ENCODE peak calls at places on chromosomes 1 and 21, in nine cellular contexts. G is HCT116, N is GM12865, O is progenitor cell of endocrine pancreas, I is bronchial epithelial cell, B is astrocyte of the spinal cord, W is ovary, E is fibroblast of villous mesenchyme, S is lower leg skin. Z is an unnamed sample.
A peak's percentile ranks its signal among the peaks of the same experiment; 100 is the strongest.

GRCh38 chr1:11929849-11930248 is 3.6 kb upstream of the KIAA2013 start:
- DNase-seq in E (peak; percentile 74), S (peak; percentile 96), W (peak; percentile 86), G (no peak), B (peak; percentile 61), O (no peak), N (peak; percentile 52), I (peak; percentile 44), Z (no peak)

GRCh38 chr1:10704383-10704882 is 92.0 kb downstream of the CASZ1 start:
- DNase-seq in N (no peak), G (no peak), S (no peak), O (peak; percentile 68), W (no peak), I (no peak), B (no peak), E (no peak), Z (peak; percentile 32)

GRCh38 chr1:227343727-227344551 is 25.6 kb upstream of the CDC42BPA start:
- DNase-seq in O (no peak), S (no peak), N (no peak), G (no peak), B (peak; percentile 77), E (peak; percentile 92), W (no peak), I (peak; percentile 97), Z (no peak)

GRCh38 chr1:39671793-39672550 is at the start of gene NT5C1A:
- DNase-seq in I (no peak), E (no peak), N (peak; percentile 45), O (no peak), W (peak; percentile 35), S (no peak), B (no peak), G (no peak), Z (peak; percentile 24)

GRCh38 chr1:181318858-181319235 is 164.5 kb upstream of the CACNA1E start:
- DNase-seq in B (no peak), N (no peak), E (no peak), S (no peak), O (no peak), G (no peak), W (no peak), I (peak; percentile 81), Z (no peak)

GRCh38 chr1:4638347-4638734 is 16.1 kb upstream of the AJAP1 start:
- DNase-seq in B (no peak), O (no peak), E (no peak), G (no peak), I (no peak), N (no peak), W (no peak), S (no peak), Z (no peak)

GRCh38 chr1:230403442-230403841 is 22.7 kb downstream of the PGBD5 start:
- DNase-seq in B (no peak), G (no peak), O (no peak), S (peak; percentile 67), I (no peak), N (no peak), E (no peak), W (no peak), Z (no peak)

GRCh38 chr1:10074059-10074854 is 41.5 kb downstream of the UBE4B start:
- DNase-seq in G (no peak), O (no peak), I (peak; percentile 94), W (no peak), N (peak; percentile 64), S (peak; percentile 18), E (peak; percentile 93), B (peak; percentile 96), Z (no peak)

GRCh38 chr1:195733408-195733807 is 874.8 kb downstream of the KCNT2 start:
- DNase-seq in W (no peak), G (no peak), O (no peak), B (no peak), N (no peak), I (no peak), S (no peak), E (no peak), Z (no peak)

GRCh38 chr1:3891329-3891867 is 8.7 kb downstream of the C1orf174 start:
- DNase-seq in B (no peak), I (no peak), N (no peak), G (no peak), W (no peak), S (no peak), E (no peak), O (no peak), Z (no peak)

GRCh38 chr1:213996320-213997022 is 8.7 kb downstream of the PROX1 start:
- DNase-seq in E (no peak), W (peak; percentile 69), S (no peak), N (no peak), G (no peak), O (no peak), I (no peak), B (no peak), Z (no peak)

GRCh38 chr1:226370144-226370923 is 37.6 kb downstream of the PARP1 start:
- DNase-seq in G (no peak), B (no peak), N (peak; percentile 61), E (no peak), S (peak; percentile 68), O (no peak), I (no peak), W (no peak), Z (no peak)

GRCh38 chr1:207321045-207321789 is at the start of gene CD55:
- DNase-seq in W (peak; percentile 93), G (peak; percentile 99), S (peak; percentile 99), I (peak; percentile 99), N (peak; percentile 99), E (peak; percentile 98), B (peak; percentile 97), O (peak; percentile 73), Z (peak; percentile 72)

GRCh38 chr1:1175221-1176062 is 1.8 kb downstream of the TTLL10 start:
- DNase-seq in I (no peak), N (no peak), B (no peak), E (no peak), S (no peak), W (peak; percentile 5), O (no peak), G (no peak), Z (peak; percentile 4)

GRCh38 chr1:206685749-206686485 is 1.2 kb downstream of the MAPKAPK2 start:
- DNase-seq in W (peak; percentile 65), S (peak; percentile 91), O (peak; percentile 41), I (peak; percentile 83), G (peak; percentile 24), E (peak; percentile 83), N (peak; percentile 51), B (peak; percentile 79), Z (peak; percentile 56)

GRCh38 chr1:182707116-182707515 is 22.7 kb upstream of the RGS8 start:
- DNase-seq in W (peak; percentile 60), E (no peak), G (no peak), I (no peak), O (no peak), S (no peak), B (peak; percentile 45), N (no peak), Z (no peak)

GRCh38 chr1:84749427-84749826 is 59.2 kb upstream of the SSX2IP start:
- DNase-seq in I (peak; percentile 82), E (no peak), N (no peak), B (no peak), W (no peak), S (no peak), O (no peak), G (no peak), Z (no peak)

GRCh38 chr1:119910617-119911016 is 14.3 kb upstream of the ADAM30 start:
- DNase-seq in W (no peak), O (no peak), G (no peak), B (no peak), S (no peak), E (no peak), I (no peak), N (no peak), Z (no peak)

GRCh38 chr21:31180256-31181088 is 142.2 kb upstream of the KRTAP19-8 start:
- DNase-seq in I (peak; percentile 42), N (peak; percentile 41), B (peak; percentile 55), O (no peak), E (peak; percentile 25), G (peak; percentile 24), W (no peak), S (no peak), Z (no peak)

GRCh38 chr1:12384836-12385456 is 155.1 kb downstream of the VPS13D start:
- DNase-seq in G (no peak), N (no peak), O (no peak), B (no peak), I (peak; percentile 22), S (no peak), E (no peak), W (no peak), Z (no peak)

DNA sequence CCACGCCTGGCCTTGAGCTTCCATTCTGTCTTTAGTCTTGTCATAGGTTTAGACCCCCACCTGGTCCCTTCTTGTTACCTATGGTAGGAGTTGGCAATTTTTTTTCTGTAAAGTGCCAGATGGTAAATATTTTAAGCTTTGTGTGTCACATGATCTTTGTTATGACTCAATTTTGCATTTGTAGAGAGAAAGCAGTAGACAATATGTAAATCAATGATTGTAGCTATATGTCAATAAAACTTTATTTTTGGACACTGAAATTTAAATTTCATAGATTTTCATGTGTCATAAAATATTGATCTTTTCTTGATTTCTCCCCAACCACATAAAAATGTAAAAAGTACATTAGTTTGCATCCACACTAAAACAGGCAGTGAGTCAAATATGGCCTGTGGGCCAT is 8.0 kb downstream of the MKNK1 start:
- DNase-seq in E (no peak), S (no peak), N (no peak), B (no peak), W (no peak), G (no peak), O (no peak), I (no peak), Z (no peak)
- TF ChIP-seq CTCF in E (no peak), S (no peak), N (no peak), B (no peak), W (no peak), G (no peak), O (no peak), I (no peak), Z (no peak)

DNA sequence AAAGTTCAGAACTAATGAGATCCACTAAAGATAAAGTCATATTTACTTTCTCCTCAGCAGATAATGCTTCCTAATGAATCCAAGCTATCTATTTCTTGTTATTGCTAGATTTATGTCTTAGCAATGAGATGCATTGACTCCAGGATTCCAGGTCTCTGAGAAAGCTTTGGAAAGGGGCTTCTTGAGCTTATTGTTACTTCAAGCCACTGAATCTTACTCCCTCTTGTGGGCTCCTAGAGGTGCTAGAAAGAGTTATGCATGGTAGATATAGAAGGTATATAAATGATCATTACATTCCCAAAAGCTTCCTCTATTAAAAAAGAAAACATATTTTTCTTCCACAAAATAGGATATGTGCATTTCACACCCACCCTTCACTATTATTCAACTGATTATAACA is 246.4 kb upstream of the ADAMTS5 start:
- DNase-seq in S (no peak), I (peak; percentile 21), N (no peak), O (no peak), W (no peak), G (no peak), B (no peak), E (peak; percentile 59), Z (no peak)
- TF ChIP-seq CTCF in S (no peak), I (no peak), N (no peak), O (peak; percentile 28), W (no peak), G (no peak), B (peak; percentile 42), E (peak; percentile 51), Z (no peak)

GRCh38 chr1:37676281-37677243 is 15.8 kb upstream of the CDCA8 start:
- DNase-seq in S (no peak), G (no peak), O (no peak), I (no peak), E (peak; percentile 96), W (peak; percentile 30), N (peak; percentile 77), B (no peak), Z (no peak)
- TF ChIP-seq CTCF in S (no peak), G (no peak), O (no peak), I (no peak), E (peak; percentile 3), W (no peak), N (no peak), B (no peak), Z (no peak)

GRCh38 chr1:147494998-147495580 is 46.2 kb upstream of the BCL9 start:
- DNase-seq in S (peak; percentile 91), O (peak; percentile 53), W (peak; percentile 82), N (peak; percentile 77), B (peak; percentile 80), G (peak; percentile 72), I (peak; percentile 63), E (peak; percentile 79), Z (peak; percentile 67)
- TF ChIP-seq CTCF in S (peak; percentile 32), O (peak; percentile 94), W (peak; percentile 84), N (peak; percentile 93), B (peak; percentile 97), G (peak; percentile 94), I (peak; percentile 91), E (peak; percentile 99), Z (peak; percentile 56)

Z was measured in endothelial cell.